ENCODE peak calls at places on chromosomes 4 and X, in six cellular contexts. C, F, M, T, K and O are unnamed samples.
A peak's percentile ranks its signal among the peaks of the same experiment; 100 is the strongest.

GRCh38 chr4:148004228-148004813 is 272.4 kb downstream of the ARHGAP10 start:
- DNase-seq in K (no peak), T (peak; percentile 13), F (no peak), C (no peak), M (no peak), O (no peak)

GRCh38 chrX:24151513-24151912 is 2.0 kb downstream of the ZFX start:
- DNase-seq in K (no peak), T (no peak), M (no peak), F (no peak), C (no peak), O (peak; percentile 37)

GRCh38 chr4:140893939-140894338 is 137.8 kb upstream of the TBC1D9 start:
- DNase-seq in T (peak; percentile 65), F (no peak), C (no peak), K (no peak), M (no peak), O (peak; percentile 77)

GRCh38 chr4:93147524-93148212 is 680.9 kb upstream of the ATOH1 start:
- DNase-seq in T (no peak), C (no peak), K (peak; percentile 81), M (no peak), F (no peak), O (no peak)

GRCh38 chr4:113666386-113667114 is 95.0 kb downstream of the CAMK2D start:
- DNase-seq in F (no peak), K (peak; percentile 15), T (no peak), M (no peak), C (no peak), O (no peak)

GRCh38 chrX:54799046-54799445 is 991 bp upstream of the ITIH6 start:
- DNase-seq in M (no peak), C (no peak), F (no peak), T (no peak), K (no peak), O (no peak)

GRCh38 chrX:130803537-130803936 is 99.5 kb downstream of the ENOX2 start:
- DNase-seq in F (no peak), C (no peak), K (no peak), T (no peak), M (no peak), O (no peak)

GRCh38 chrX:55290963-55291362 is 26.2 kb upstream of the PAGE3 start:
- DNase-seq in C (no peak), F (no peak), T (no peak), M (no peak), K (no peak), O (no peak)

GRCh38 chr4:156889616-156890594 is 81.7 kb downstream of the PDGFC start:
- DNase-seq in C (no peak), M (no peak), T (peak; percentile 78), F (no peak), K (no peak), O (peak; percentile 87)

GRCh38 chr4:141352775-141353544 is 132.3 kb downstream of the ZNF330 start:
- DNase-seq in F (no peak), C (peak; percentile 78), M (no peak), T (peak; percentile 87), K (peak; percentile 30), O (peak; percentile 65)

GRCh38 chrX:102339312-102340298 is 92.6 kb downstream of the NXF2 start:
- DNase-seq in M (no peak), T (no peak), C (no peak), F (no peak), K (no peak), O (peak; percentile 4)

GRCh38 chrX:25012793-25013592 is 2.8 kb downstream of the ARX start:
- DNase-seq in T (no peak), F (no peak), K (peak; percentile 63), M (no peak), C (no peak), O (peak; percentile 19)

GRCh38 chrX:40100537-40101429 is 3.0 kb upstream of the BCOR start:
- DNase-seq in C (no peak), F (no peak), K (peak; percentile 74), M (no peak), T (no peak), O (no peak)
- H4K20me1 ChIP-seq in C (no peaks in the 10 kb centered on the region), F (no peaks in the 10 kb centered on the region), K (peaks cover 58% of the 10 kb centered on the region), M (no peaks in the 10 kb centered on the region), T (no peaks in the 10 kb centered on the region), O (no peaks in the 10 kb centered on the region)

GRCh38 chrX:49058794-49059193 is at the start of gene CCDC120:
- DNase-seq in K (no peak), C (no peak), F (no peak), T (no peak), M (no peak), O (no peak)
- H3K4me3 ChIP-seq in K (no peak within 1 kb of the TSS), C (no peak within 1 kb of the TSS), F (peak within 1 kb of the TSS; percentile 57), T (no peak within 1 kb of the TSS), M (peak within 1 kb of the TSS; percentile 77), O (no peak within 1 kb of the TSS)

GRCh38 chr4:153292897-153293674 is 51.4 kb upstream of the MND1 start:
- DNase-seq in C (no peak), F (no peak), T (no peak), M (no peak), K (no peak), O (no peak)

GRCh38 chr4:153290134-153290533 is 54.4 kb upstream of the MND1 start:
- DNase-seq in F (no peak), T (no peak), M (no peak), C (peak; percentile 12), K (no peak), O (no peak)

GRCh38 chr4:153294631-153295030 is 49.9 kb upstream of the MND1 start:
- DNase-seq in T (peak; percentile 23), C (no peak), M (peak; percentile 5), F (peak; percentile 36), K (no peak), O (peak; percentile 56)

GRCh38 chr4:153293675-153294057 is 50.8 kb upstream of the MND1 start:
- DNase-seq in M (no peak), T (no peak), K (no peak), C (no peak), F (no peak), O (no peak)

GRCh38 chr4:153291562-153291961 is 52.9 kb upstream of the MND1 start:
- DNase-seq in K (no peak), F (no peak), T (no peak), C (no peak), M (no peak), O (no peak)
- H3K4me2 ChIP-seq in K (no peak overlapping the region), F (no peak overlapping the region), T (no peak overlapping the region), C (no peak overlapping the region), M (no peak overlapping the region), O (no peak overlapping the region)

GRCh38 chrX:9483376-9483775 is 18.5 kb downstream of the TBL1X start:
- DNase-seq in K (no peak), C (no peak), F (no peak), M (no peak), T (no peak), O (no peak)

GRCh38 chrX:9476810-9477575 is 12.1 kb downstream of the TBL1X start:
- DNase-seq in C (no peak), M (no peak), T (no peak), K (no peak), F (no peak), O (no peak)

GRCh38 chrX:9482837-9483236 is 18.0 kb downstream of the TBL1X start:
- DNase-seq in T (no peak), F (no peak), C (no peak), K (no peak), M (no peak), O (no peak)

GRCh38 chrX:9486786-9487185 is 21.9 kb downstream of the TBL1X start:
- DNase-seq in F (no peak), C (no peak), T (no peak), K (no peak), M (no peak), O (peak; percentile 26)

GRCh38 chrX:9482408-9482807 is 17.6 kb downstream of the TBL1X start:
- DNase-seq in M (no peak), K (no peak), C (peak; percentile 46), F (no peak), T (no peak), O (no peak)
- H4K20me1 ChIP-seq in M (no peaks in the 10 kb centered on the region), K (peaks cover 6% of the 10 kb centered on the region), C (no peaks in the 10 kb centered on the region), F (peaks cover 6% of the 10 kb centered on the region), T (peaks cover 4% of the 10 kb centered on the region), O (no peaks in the 10 kb centered on the region)

GRCh38 chr4:61561028-61561427 is 360.9 kb downstream of the ADGRL3 start:
- DNase-seq in M (no peak), F (no peak), K (no peak), C (no peak), T (no peak), O (no peak)

GRCh38 chr4:61555789-61556188 is 355.7 kb downstream of the ADGRL3 start:
- DNase-seq in K (no peak), F (peak; percentile 39), C (peak; percentile 19), T (peak; percentile 84), M (no peak), O (no peak)

GRCh38 chr4:61553562-61554125 is 353.5 kb downstream of the ADGRL3 start:
- DNase-seq in K (no peak), C (no peak), F (no peak), M (no peak), T (no peak), O (no peak)

GRCh38 chr4:61556277-61556676 is 356.2 kb downstream of the ADGRL3 start:
- DNase-seq in C (no peak), T (peak; percentile 6), F (no peak), K (no peak), M (no peak), O (no peak)
- H3K4me3 ChIP-seq in C (no peak overlapping the region), T (no peak overlapping the region), F (no peak overlapping the region), K (no peak overlapping the region), M (no peak overlapping the region), O (no peak overlapping the region)

GRCh38 chr4:2253160-2254084 is 8.5 kb downstream of the MXD4 start:
- DNase-seq in M (no peak), K (no peak), T (no peak), C (no peak), F (no peak), O (no peak)

GRCh38 chr4:2251073-2251794 is 9.3 kb upstream of the HAUS3 start:
- DNase-seq in C (no peak), M (no peak), F (no peak), K (no peak), T (no peak), O (no peak)

GRCh38 chr4:2252530-2252924 is 9.4 kb downstream of the MXD4 start:
- DNase-seq in C (no peak), F (no peak), M (no peak), K (no peak), T (no peak), O (no peak)

GRCh38 chr4:2250764-2251072 is 8.8 kb upstream of the HAUS3 start:
- DNase-seq in C (no peak), K (no peak), F (no peak), M (no peak), T (no peak), O (no peak)

GRCh38 chr4:2251795-2252529 is 9.9 kb downstream of the MXD4 start:
- DNase-seq in T (no peak), C (no peak), M (no peak), F (no peak), K (no peak), O (no peak)
- H3K4me2 ChIP-seq in T (no peak overlapping the region), C (no peak overlapping the region), M (no peak overlapping the region), F (no peak overlapping the region), K (no peak overlapping the region), O (no peak overlapping the region)

GRCh38 chr4:38884254-38884653 is 16.6 kb downstream of the FAM114A1 start:
- DNase-seq in K (no peak), M (no peak), T (no peak), F (no peak), C (no peak), O (no peak)
- H4K20me1 ChIP-seq in K (no peaks in the 10 kb centered on the region), M (no peaks in the 10 kb centered on the region), T (peaks cover 47% of the 10 kb centered on the region), F (no peaks in the 10 kb centered on the region), C (no peaks in the 10 kb centered on the region), O (peaks cover 12% of the 10 kb centered on the region)